ENCODE peak calls at places on chromosomes 7 and 10, in nine cellular contexts. W is suprapubic skin, C is sigmoid colon, I is ovary, V is psoas muscle, Q is SK-N-SH, A is stomach, R is tibial artery, O is prostate gland. B is an unnamed sample.

GRCh38 chr7:151857412-151857811 is 19.5 kb downstream of the PRKAG2 start:
- DNase-seq in W (no peak), C (no peak), I (no peak), V (peak; percentile 41), Q (no peak), A (no peak), R (no peak), O (no peak), B (no peak)

GRCh38 chr10:112815238-112816032 is 134.6 kb upstream of the TCF7L2 start:
- DNase-seq in W (no peak), C (no peak), I (no peak), V (no peak), Q (no peak), A (no peak), R (no peak), O (no peak), B (no peak)

GRCh38 chr7:43537765-43538403 is 45.0 kb upstream of the STK17A start:
- DNase-seq in W (no peak), C (no peak), I (no peak), V (no peak), Q (no peak), A (no peak), R (no peak), O (no peak), B (no peak)

GRCh38 chr10:124345521-124345920 is 73.2 kb downstream of the OAT start:
- DNase-seq in W (no peak), C (no peak), I (no peak), V (no peak), Q (no peak), A (no peak), R (peak; percentile 44), O (no peak), B (no peak)

GRCh38 chr7:105837765-105838241 is 38.6 kb downstream of the ATXN7L1 start:
- DNase-seq in W (no peak), C (peak; percentile 87), I (no peak), V (peak; percentile 62), Q (no peak), A (no peak), R (no peak), O (no peak), B (no peak)

GRCh38 chr10:24958701-24959392 is 6.4 kb upstream of the PRTFDC1 start:
- DNase-seq in W (no peak), C (peak; percentile 82), I (no peak), V (no peak), Q (no peak), A (no peak), R (no peak), O (no peak), B (no peak)

GRCh38 chr7:116673504-116673865 is 1.5 kb downstream of the MET start:
- DNase-seq in W (no peak), C (no peak), I (no peak), V (no peak), Q (no peak), A (no peak), R (no peak), O (no peak), B (no peak)

GRCh38 chr7:380226-380550 is 90.2 kb downstream of the FOXL3 start:
- DNase-seq in W (no peak), C (no peak), I (no peak), V (peak; percentile 22), Q (no peak), A (peak; percentile 22), R (peak; percentile 58), O (no peak), B (no peak)

GRCh38 chr7:148783801-148784527 is 85.3 kb downstream of the CUL1 start:
- DNase-seq in W (no peak), C (no peak), I (no peak), V (no peak), Q (no peak), A (no peak), R (no peak), O (peak; percentile 28), B (peak; percentile 34)

DNA sequence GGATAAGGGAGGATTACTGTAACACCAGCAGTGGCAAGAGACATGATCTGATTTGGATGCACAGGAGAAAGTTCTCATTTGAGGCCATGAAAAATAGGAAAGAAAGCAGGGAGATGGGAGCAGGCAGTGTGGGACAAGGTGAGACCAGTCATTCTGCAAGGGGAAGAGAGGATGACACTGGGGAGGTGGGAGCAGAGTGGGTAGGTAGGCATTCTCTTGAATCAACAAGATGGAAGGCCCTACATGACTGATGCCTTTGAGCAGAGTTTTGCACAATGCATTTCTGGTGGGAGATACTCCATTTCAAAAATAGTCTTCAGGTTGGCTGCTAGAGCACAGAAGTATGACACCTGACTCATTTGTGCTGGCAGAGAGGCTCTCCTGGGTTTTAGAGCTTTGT is 10.5 kb downstream of the RPS24 start:
- DNase-seq in W (no peak), C (no peak), I (no peak), V (no peak), Q (no peak), A (no peak), R (no peak), O (no peak), B (no peak)
- H3K4me1 ChIP-seq in W (peaks cover 12% of the 10 kb centered on the region), C (peaks cover 13% of the 10 kb centered on the region), I (no peaks in the 10 kb centered on the region), V (peaks cover 19% of the 10 kb centered on the region), Q (peaks cover 26% of the 10 kb centered on the region), A (peaks cover 31% of the 10 kb centered on the region), R (peaks cover 18% of the 10 kb centered on the region), O (peaks cover 4% of the 10 kb centered on the region), B (no peaks in the 10 kb centered on the region)

GRCh38 chr10:49300140-49300974 is 1.4 kb downstream of the C10orf71 start:
- DNase-seq in W (no peak), C (peak; percentile 20), I (no peak), V (peak; percentile 84), Q (peak; percentile 75), A (no peak), R (no peak), O (no peak), B (no peak)

GRCh38 chr10:49298990-49299815 is at the start of gene C10orf71:
- DNase-seq in W (no peak), C (peak; percentile 57), I (no peak), V (peak; percentile 82), Q (peak; percentile 36), A (no peak), R (no peak), O (no peak), B (no peak)

GRCh38 chr10:49302088-49302487 is 3.1 kb downstream of the C10orf71 start:
- DNase-seq in W (no peak), C (peak; percentile 48), I (no peak), V (no peak), Q (no peak), A (no peak), R (no peak), O (no peak), B (no peak)

GRCh38 chr10:49299816-49300139 is 808 bp downstream of the C10orf71 start:
- DNase-seq in W (no peak), C (peak; percentile 21), I (no peak), V (no peak), Q (no peak), A (no peak), R (no peak), O (no peak), B (no peak)

DNA sequence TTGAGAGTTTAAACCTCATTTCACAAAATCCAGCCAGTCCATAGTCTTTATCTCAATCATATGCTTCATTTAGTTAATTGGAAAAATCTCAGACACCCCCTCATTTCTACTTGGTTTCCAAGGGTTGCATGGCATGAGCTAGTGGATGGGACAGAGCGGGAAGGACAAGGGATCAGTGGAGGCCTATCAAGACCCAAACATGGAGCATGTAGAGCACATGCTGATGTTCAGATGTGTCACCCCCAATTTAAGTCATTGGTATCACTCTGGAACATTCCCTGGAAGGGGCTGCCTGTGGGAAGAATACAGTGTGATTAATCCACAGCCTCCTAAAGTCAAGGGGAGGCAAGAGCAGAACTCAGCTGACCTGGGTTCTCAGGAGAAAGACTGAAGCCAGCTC is 2.3 kb downstream of the C10orf71 start:
- DNase-seq in W (no peak), C (peak; percentile 25), I (no peak), V (no peak), Q (no peak), A (no peak), R (no peak), O (no peak), B (no peak)
- TF ChIP-seq CTCF in W (no peak), C (no peak), I (no peak), V (no peak), Q (no peak), A (no peak), R (no peak), O (no peak), B (no peak)

GRCh38 chr7:6257602-6258001 is 14.8 kb downstream of the CYTH3 start:
- DNase-seq in W (no peak), C (no peak), I (no peak), V (no peak), Q (no peak), A (no peak), R (no peak), O (no peak), B (no peak)

GRCh38 chr7:6258440-6259182 is 13.8 kb downstream of the CYTH3 start:
- DNase-seq in W (no peak), C (no peak), I (no peak), V (no peak), Q (no peak), A (no peak), R (no peak), O (no peak), B (no peak)

GRCh38 chr7:6260291-6261183 is 11.9 kb downstream of the CYTH3 start:
- DNase-seq in W (no peak), C (no peak), I (no peak), V (no peak), Q (no peak), A (no peak), R (no peak), O (no peak), B (no peak)

GRCh38 chr7:6256709-6257535 is 15.5 kb downstream of the CYTH3 start:
- DNase-seq in W (no peak), C (no peak), I (no peak), V (peak; percentile 76), Q (no peak), A (no peak), R (peak; percentile 90), O (no peak), B (no peak)

DNA sequence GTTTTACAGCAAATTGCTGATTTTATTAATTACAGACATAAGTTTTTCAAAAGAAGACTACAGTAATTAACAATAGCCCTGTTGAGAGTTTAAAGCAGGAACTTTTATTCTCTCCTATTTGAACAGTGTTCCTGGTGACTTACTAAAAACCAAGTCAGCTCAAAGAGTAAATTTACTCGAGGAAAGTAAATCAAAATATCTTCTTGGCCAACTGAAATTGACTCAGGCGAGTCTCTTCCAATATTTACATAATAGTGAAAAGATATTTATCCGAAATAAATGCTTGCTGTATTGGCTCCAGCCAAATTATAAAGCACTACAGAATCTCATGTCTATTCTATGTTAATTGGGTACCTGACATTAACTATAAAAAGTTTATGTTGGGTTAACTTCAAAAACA is 13.2 kb downstream of the CYTH3 start:
- DNase-seq in W (no peak), C (no peak), I (no peak), V (no peak), Q (no peak), A (no peak), R (no peak), O (no peak), B (no peak)
- H3K4me1 ChIP-seq in W (peaks cover 61% of the 10 kb centered on the region), C (peaks cover 23% of the 10 kb centered on the region), I (peaks cover 15% of the 10 kb centered on the region), V (peaks cover 49% of the 10 kb centered on the region), Q (peaks cover 65% of the 10 kb centered on the region), A (peaks cover 99% of the 10 kb centered on the region), R (peaks cover 86% of the 10 kb centered on the region), O (peaks cover 8% of the 10 kb centered on the region), B (peaks cover 6% of the 10 kb centered on the region)

GRCh38 chr7:114534957-114535356 is 120.3 kb downstream of the FOXP2 start:
- DNase-seq in W (no peak), C (no peak), I (no peak), V (no peak), Q (no peak), A (no peak), R (no peak), O (no peak), B (no peak)

GRCh38 chr7:114540291-114540690 is 125.7 kb downstream of the FOXP2 start:
- DNase-seq in W (no peak), C (no peak), I (no peak), V (no peak), Q (no peak), A (no peak), R (no peak), O (no peak), B (no peak)

GRCh38 chr7:114539575-114539974 is 125.0 kb downstream of the FOXP2 start:
- DNase-seq in W (no peak), C (no peak), I (no peak), V (no peak), Q (no peak), A (no peak), R (no peak), O (no peak), B (peak; percentile 22)
- TF ChIP-seq CTCF in W (no peak), C (no peak), I (no peak), V (peak; percentile 42), Q (peak; percentile 40), A (no peak), R (peak; percentile 15), O (no peak), B (peak; percentile 61)